ENCODE peak calls at places on chromosome 5, in six cellular contexts. K, M, S, I, F and L are unnamed samples.

GRCh38 chr5:93378073-93378472 is 202.9 kb downstream of the NR2F1-AS1 start:
- DNase-seq in F (no peak), M (no peak), K (no peak), I (peak), S (no peak), L (peak)

GRCh38 chr5:67377651-67378050 is 181.1 kb upstream of the CD180 start:
- DNase-seq in I (no peak), K (no peak), M (no peak), F (no peak), S (no peak), L (peak)

GRCh38 chr5:83306572-83307241 is 164.8 kb upstream of the VCAN start:
- DNase-seq in I (no peak), K (peak), M (no peak), S (no peak), F (no peak), L (no peak)

GRCh38 chr5:177483994-177484901 is 10.8 kb upstream of the DBN1 start:
- DNase-seq in M (no peak), K (no peak), I (no peak), S (no peak), F (no peak), L (no peak)

GRCh38 chr5:116441223-116441622 is 133.4 kb downstream of the SEMA6A start:
- DNase-seq in S (no peak), M (no peak), F (no peak), K (no peak), I (peak), L (peak)

GRCh38 chr5:139565411-139566305 is 4.5 kb downstream of the UBE2D2 start:
- DNase-seq in M (no peak), K (peak), I (no peak), S (no peak), F (no peak), L (no peak)

GRCh38 chr5:33233013-33233463 is 207.7 kb upstream of the TARS1 start:
- DNase-seq in S (no peak), K (no peak), F (no peak), M (no peak), I (no peak), L (no peak)

GRCh38 chr5:19767987-19768386 is 220.0 kb downstream of the CDH18 start:
- DNase-seq in K (no peak), I (peak), F (no peak), M (no peak), S (no peak), L (no peak)

GRCh38 chr5:42824347-42824976 is 12.8 kb upstream of the SELENOP start:
- DNase-seq in F (no peak), S (no peak), I (no peak), M (no peak), K (no peak), L (no peak)

GRCh38 chr5:170752257-170753215 is 31.0 kb upstream of the GABRP start:
- DNase-seq in I (no peak), S (no peak), M (no peak), F (no peak), K (no peak), L (peak)

GRCh38 chr5:146633273-146633672 is 117.3 kb upstream of the GPR151 start:
- DNase-seq in M (no peak), I (no peak), K (no peak), F (no peak), S (no peak), L (peak)

GRCh38 chr5:133957591-133957990 is 10.8 kb downstream of the C5orf15 start:
- DNase-seq in I (no peak), S (no peak), F (no peak), K (peak), M (no peak), L (no peak)

GRCh38 chr5:81856948-81857928 is 106.3 kb upstream of the SSBP2 start:
- DNase-seq in M (no peak), K (no peak), F (peak), S (no peak), I (peak), L (peak)

GRCh38 chr5:108753877-108754276 is 6.2 kb downstream of the FER start:
- DNase-seq in I (no peak), F (no peak), S (no peak), M (no peak), K (no peak), L (no peak)

GRCh38 chr5:395156-395920 is 47.6 kb upstream of the EXOC3 start:
- DNase-seq in S (no peak), M (no peak), I (no peak), K (no peak), F (no peak), L (no peak)

GRCh38 chr5:38831909-38832308 is 13.9 kb upstream of the OSMR start:
- DNase-seq in K (peak), F (peak), I (peak), M (no peak), S (no peak), L (no peak)

GRCh38 chr5:107300928-107301327 is 369.8 kb downstream of the EFNA5 start:
- DNase-seq in F (no peak), K (no peak), M (no peak), I (no peak), S (no peak), L (no peak)

GRCh38 chr5:953535-954449 is 54.8 kb upstream of the NKD2 start:
- DNase-seq in I (no peak), S (no peak), K (no peak), M (no peak), F (no peak), L (no peak)

GRCh38 chr5:172953776-172954189 is 5.4 kb upstream of the RPL26L1 start:
- DNase-seq in S (no peak), K (no peak), I (no peak), M (no peak), F (no peak), L (no peak)

GRCh38 chr5:123752576-123752975 is 240.6 kb downstream of the CSNK1G3 start:
- DNase-seq in I (no peak), M (no peak), S (no peak), K (no peak), F (no peak), L (no peak)

GRCh38 chr5:140875085-140876065 is at the start of gene PCDHA12:
- DNase-seq in I (peak), K (no peak), S (peak), F (no peak), M (no peak), L (no peak)

GRCh38 chr5:165209101-165209727 is 1703.8 kb downstream of the MAT2B start:
- DNase-seq in F (no peak), S (peak), M (no peak), K (no peak), I (peak), L (no peak)

GRCh38 chr5:115317750-115318149 is 21.3 kb upstream of the CCDC112 start:
- DNase-seq in I (no peak), K (no peak), M (no peak), F (no peak), S (no peak), L (no peak)

GRCh38 chr5:138596105-138596987 is 21.1 kb upstream of the HSPA9 start:
- DNase-seq in S (no peak), I (no peak), F (no peak), M (no peak), K (no peak), L (no peak)

GRCh38 chr5:142874537-142874936 is 104.4 kb downstream of the ARHGAP26 start:
- DNase-seq in F (no peak), S (peak), M (no peak), I (no peak), K (no peak), L (no peak)

GRCh38 chr5:28648108-28648507 is 1609.7 kb upstream of the CDH9 start:
- DNase-seq in M (no peak), K (no peak), I (peak), S (peak), F (peak), L (no peak)

GRCh38 chr5:58357121-58357520 is 102.8 kb downstream of the PLK2 start:
- DNase-seq in M (no peak), F (no peak), S (no peak), I (no peak), K (no peak), L (no peak)

GRCh38 chr5:136036991-136037705 is 8.4 kb downstream of the TGFBI start:
- DNase-seq in S (no peak), I (no peak), F (no peak), M (no peak), K (peak), L (peak)

GRCh38 chr5:54905942-54906537 is 79.4 kb downstream of the ESM1 start:
- DNase-seq in F (peak), S (peak), I (peak), M (peak), K (peak), L (peak)

GRCh38 chr5:141637693-141638419 is 1.1 kb downstream of the RELL2 start:
- DNase-seq in F (peak), I (peak), K (peak), S (no peak), M (no peak), L (peak)

GRCh38 chr5:162299793-162300192 is 232.2 kb downstream of the GABRG2 start:
- DNase-seq in M (no peak), F (no peak), K (no peak), S (no peak), I (no peak), L (no peak)

GRCh38 chr5:61965074-61965473 is 340.9 kb upstream of the KIF2A start:
- DNase-seq in M (no peak), F (no peak), S (no peak), K (no peak), I (no peak), L (no peak)

GRCh38 chr5:142664067-142664466 is 21.8 kb downstream of the FGF1 start:
- DNase-seq in S (no peak), K (no peak), M (no peak), F (no peak), I (no peak), L (no peak)

GRCh38 chr5:79119486-79119885 is 7.9 kb downstream of the BHMT start:
- DNase-seq in M (no peak), F (no peak), I (no peak), K (no peak), S (no peak), L (no peak)